ENCODE peak calls at places on chromosomes 7 and 10, in six cellular contexts. L is amniotic stem cell, W is OCI-M1, A is C1 segment of cervical spinal cord, Q is stomach, H is WTC11. N is an unnamed sample.

GRCh38 chr7:50762337-50762736 is 20.4 kb downstream of the GRB10 start:
- DNase-seq in L (no peak), W (no peak), A (no peak), Q (no peak), H (no peak), N (no peak)

GRCh38 chr7:22356010-22356854 is 722 bp downstream of the RAPGEF5 start:
- DNase-seq in L (no peak), W (no peak), A (no peak), Q (peak; percentile 28), H (peak; percentile 31), N (no peak)

GRCh38 chr7:106812027-106812643 is 52.9 kb upstream of the PIK3CG start:
- DNase-seq in L (no peak), W (no peak), A (no peak), Q (no peak), H (no peak), N (no peak)

GRCh38 chr7:155591055-155591750 is 44.8 kb upstream of the CNPY1 start:
- DNase-seq in L (no peak), W (no peak), A (no peak), Q (no peak), H (no peak), N (no peak)

GRCh38 chr10:108598831-108599230 is 1324.5 kb downstream of the XPNPEP1 start:
- DNase-seq in L (no peak), W (no peak), A (no peak), Q (no peak), H (no peak), N (no peak)

GRCh38 chr7:1678571-1679325 is 8.7 kb downstream of the ELFN1 start:
- DNase-seq in L (no peak), W (no peak), A (no peak), Q (peak; percentile 14), H (no peak), N (no peak)

GRCh38 chr10:126321455-126321854 is 66.8 kb downstream of the ADAM12 start:
- DNase-seq in L (no peak), W (no peak), A (no peak), Q (no peak), H (no peak), N (no peak)

GRCh38 chr10:43190775-43191174 is 52.5 kb downstream of the CSGALNACT2 start:
- DNase-seq in L (no peak), W (no peak), A (no peak), Q (no peak), H (no peak), N (no peak)

GRCh38 chr10:129031233-129032150 is 435.5 kb upstream of the MGMT start:
- DNase-seq in L (no peak), W (peak; percentile 46), A (no peak), Q (peak; percentile 45), H (peak; percentile 76), N (no peak)

GRCh38 chr10:52539463-52539862 is 225.4 kb downstream of the DKK1 start:
- DNase-seq in L (no peak), W (no peak), A (no peak), Q (no peak), H (no peak), N (no peak)